ENCODE peak calls at places on chromosomes 1 and 21, in nine cellular contexts. Y, X, T, F, H, Q, P, D and Z are unnamed samples.
A peak's percentile ranks its signal among the peaks of the same experiment; 100 is the strongest.

GRCh38 chr21:30994917-30995316 is 43.4 kb downstream of the KRTAP19-8 start:
- DNase-seq in Y (no peak), X (no peak), T (no peak), F (no peak), H (no peak), Q (no peak), P (no peak), D (no peak), Z (no peak)

GRCh38 chr1:41118645-41119044 is 97.1 kb upstream of the SLFNL1 start:
- DNase-seq in Y (no peak), X (no peak), T (no peak), F (no peak), H (no peak), Q (no peak), P (no peak), D (no peak), Z (no peak)

GRCh38 chr21:39055167-39055767 is 128.0 kb downstream of the PSMG1 start:
- DNase-seq in Y (no peak), X (no peak), T (no peak), F (no peak), H (no peak), Q (no peak), P (no peak), D (no peak), Z (no peak)

GRCh38 chr1:208333676-208334075 is 89.5 kb upstream of the PLXNA2 start:
- DNase-seq in Y (no peak), X (no peak), T (no peak), F (no peak), H (no peak), Q (no peak), P (no peak), D (no peak), Z (no peak)

GRCh38 chr1:21261551-21262281 is 28.5 kb downstream of the ECE1 start:
- DNase-seq in Y (peak; percentile 53), X (peak; percentile 79), T (peak; percentile 94), F (peak; percentile 60), H (peak; percentile 97), Q (no peak), P (peak; percentile 81), D (peak; percentile 88), Z (peak; percentile 83)

GRCh38 chr1:242556276-242556675 is 31.8 kb upstream of the PLD5 start:
- DNase-seq in Y (no peak), X (no peak), T (no peak), F (no peak), H (no peak), Q (no peak), P (no peak), D (no peak), Z (no peak)

GRCh38 chr1:213750231-213751063 is 237.3 kb upstream of the PROX1 start:
- DNase-seq in Y (no peak), X (no peak), T (no peak), F (no peak), H (no peak), Q (no peak), P (no peak), D (no peak), Z (no peak)

GRCh38 chr1:68331117-68331865 is 99.0 kb upstream of the WLS start:
- DNase-seq in Y (no peak), X (no peak), T (peak; percentile 92), F (no peak), H (peak; percentile 94), Q (no peak), P (no peak), D (no peak), Z (no peak)

GRCh38 chr1:94416901-94417701 is 1.1 kb upstream of the ABCD3 start:
- DNase-seq in Y (peak; percentile 23), X (no peak), T (peak; percentile 89), F (peak; percentile 53), H (peak; percentile 73), Q (no peak), P (no peak), D (peak; percentile 36), Z (peak; percentile 63)

GRCh38 chr1:166933633-166934032 is 41.7 kb downstream of the ILDR2 start:
- DNase-seq in Y (no peak), X (no peak), T (no peak), F (no peak), H (no peak), Q (no peak), P (no peak), D (no peak), Z (no peak)

GRCh38 chr1:73781257-73781656 is 416.7 kb downstream of the LRRIQ3 start:
- DNase-seq in Y (no peak), X (no peak), T (peak; percentile 7), F (no peak), H (no peak), Q (no peak), P (no peak), D (no peak), Z (no peak)

GRCh38 chr1:200139661-200140250 is 112.2 kb downstream of the NR5A2 start:
- DNase-seq in Y (no peak), X (no peak), T (peak; percentile 76), F (no peak), H (peak; percentile 28), Q (no peak), P (peak; percentile 60), D (no peak), Z (no peak)

GRCh38 chr1:214660900-214661299 is 57.9 kb downstream of the CENPF start:
- DNase-seq in Y (peak; percentile 9), X (no peak), T (peak; percentile 91), F (peak; percentile 18), H (peak; percentile 81), Q (no peak), P (no peak), D (no peak), Z (peak; percentile 71)

GRCh38 chr1:4636186-4636585 is 18.2 kb upstream of the AJAP1 start:
- DNase-seq in Y (no peak), X (no peak), T (no peak), F (no peak), H (no peak), Q (no peak), P (no peak), D (no peak), Z (no peak)

GRCh38 chr1:85201340-85202091 is 700 bp upstream of the SYDE2 start:
- DNase-seq in Y (peak; percentile 76), X (peak; percentile 72), T (peak; percentile 38), F (peak; percentile 72), H (peak; percentile 60), Q (peak; percentile 59), P (peak; percentile 44), D (peak; percentile 76), Z (peak; percentile 84)

GRCh38 chr1:164667600-164667999 is 108.6 kb downstream of the PBX1 start:
- DNase-seq in Y (no peak), X (no peak), T (no peak), F (no peak), H (no peak), Q (no peak), P (no peak), D (no peak), Z (no peak)
- H3K4me3 ChIP-seq in Y (no peak overlapping the region), X (no peak overlapping the region), T (no peak overlapping the region), F (no peak overlapping the region), H (no peak overlapping the region), Q (no peak overlapping the region), P (no peak overlapping the region), D (no peak overlapping the region), Z (no peak overlapping the region)

DNA sequence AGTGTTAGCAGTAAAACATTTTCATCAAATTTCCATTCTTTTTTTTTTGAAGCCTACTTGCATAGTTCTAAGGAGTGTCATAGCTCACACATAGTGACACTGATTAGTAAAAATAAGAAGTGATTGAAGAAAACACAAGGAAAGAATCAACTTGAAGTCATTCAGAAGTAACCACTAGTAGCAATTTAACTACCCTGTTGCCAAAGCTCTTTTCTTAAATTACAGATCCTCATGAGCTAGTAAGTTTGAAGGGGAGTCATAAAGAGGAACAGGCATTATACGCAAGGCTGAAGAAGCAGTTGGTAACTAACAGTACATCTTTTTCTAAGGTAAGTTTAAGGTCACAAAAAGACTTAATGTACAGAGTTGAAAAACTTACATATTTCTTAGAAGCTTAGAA is 332.2 kb downstream of the CHRM3 start:
- DNase-seq in Y (no peak), X (no peak), T (no peak), F (no peak), H (no peak), Q (no peak), P (no peak), D (no peak), Z (no peak)
- H3K4me3 ChIP-seq in Y (no peak overlapping the region), X (no peak overlapping the region), T (no peak overlapping the region), F (no peak overlapping the region), H (no peak overlapping the region), Q (peak overlapping the region; percentile 64), P (no peak overlapping the region), D (no peak overlapping the region), Z (no peak overlapping the region)

GRCh38 chr1:182614796-182615451 is 10.7 kb upstream of the RGS16 start:
- DNase-seq in Y (peak; percentile 72), X (peak; percentile 84), T (peak; percentile 83), F (peak; percentile 55), H (peak; percentile 88), Q (no peak), P (peak; percentile 35), D (peak; percentile 89), Z (peak; percentile 95)
- H3K4me3 ChIP-seq in Y (peak overlapping the region; percentile 52), X (peak overlapping the region; percentile 71), T (peak overlapping the region; percentile 50), F (peak overlapping the region; percentile 12), H (peak overlapping the region; percentile 60), Q (peak overlapping the region; percentile 38), P (peak overlapping the region; percentile 46), D (peak overlapping the region; percentile 63), Z (peak overlapping the region; percentile 31)

GRCh38 chr1:170805957-170806662 is 129.2 kb upstream of the MROH9 start:
- DNase-seq in Y (no peak), X (no peak), T (no peak), F (no peak), H (peak; percentile 54), Q (no peak), P (no peak), D (no peak), Z (peak; percentile 95)

GRCh38 chr1:170804419-170804818 is 130.9 kb upstream of the MROH9 start:
- DNase-seq in Y (no peak), X (no peak), T (no peak), F (no peak), H (no peak), Q (no peak), P (no peak), D (no peak), Z (no peak)

GRCh38 chr1:170807432-170807831 is 127.9 kb upstream of the MROH9 start:
- DNase-seq in Y (no peak), X (no peak), T (peak; percentile 70), F (no peak), H (peak; percentile 79), Q (no peak), P (no peak), D (no peak), Z (no peak)

GRCh38 chr1:170804879-170805278 is 130.5 kb upstream of the MROH9 start:
- DNase-seq in Y (no peak), X (no peak), T (no peak), F (no peak), H (no peak), Q (no peak), P (no peak), D (no peak), Z (no peak)

GRCh38 chr1:170808229-170808870 is 127.0 kb upstream of the MROH9 start:
- DNase-seq in Y (no peak), X (no peak), T (no peak), F (no peak), H (no peak), Q (no peak), P (no peak), D (no peak), Z (peak; percentile 83)
- H3K4me3 ChIP-seq in Y (no peak overlapping the region), X (no peak overlapping the region), T (no peak overlapping the region), F (no peak overlapping the region), H (no peak overlapping the region), Q (no peak overlapping the region), P (no peak overlapping the region), D (no peak overlapping the region), Z (no peak overlapping the region)